ENCODE peak calls at places on chromosomes 13 and 19, in eight cellular contexts. One of them, this sample, is unnamed.

GRCh38 chr19:5339950-5340636 is 519 bp downstream of the PTPRS start:
- DNase-seq in IMR-90: no peak
- DNase-seq in PC-3: peak; percentile 30
- DNase-seq in A549: peak; percentile 46
- DNase-seq in fibroblast of lung: no peak
- DNase-seq in H9: no peak
- DNase-seq in mammary epithelial cell: no peak
- DNase-seq in mesenchymal stem cell: no peak
- DNase-seq in this sample: peak; percentile 64

GRCh38 chr19:45769821-45770191 is 754 bp upstream of the SIX5 start:
- DNase-seq in IMR-90: peak; percentile 38
- DNase-seq in PC-3: no peak
- DNase-seq in A549: peak; percentile 41
- DNase-seq in fibroblast of lung: no peak
- DNase-seq in H9: no peak
- DNase-seq in mammary epithelial cell: peak; percentile 47
- DNase-seq in mesenchymal stem cell: peak; percentile 68
- DNase-seq in this sample: peak; percentile 70

GRCh38 chr13:72638059-72638815 is 89.2 kb downstream of the MZT1 start:
- DNase-seq in IMR-90: no peak
- DNase-seq in PC-3: peak; percentile 29
- DNase-seq in A549: no peak
- DNase-seq in fibroblast of lung: peak; percentile 53
- DNase-seq in H9: peak; percentile 48
- DNase-seq in mammary epithelial cell: peak; percentile 92
- DNase-seq in mesenchymal stem cell: no peak
- DNase-seq in this sample: no peak

GRCh38 chr13:104586010-104586746 is 1520.0 kb upstream of the SLC10A2 start:
- DNase-seq in IMR-90: peak; percentile 87
- DNase-seq in PC-3: peak; percentile 73
- DNase-seq in A549: no peak
- DNase-seq in fibroblast of lung: peak; percentile 85
- DNase-seq in H9: no peak
- DNase-seq in mammary epithelial cell: no peak
- DNase-seq in mesenchymal stem cell: peak; percentile 56
- DNase-seq in this sample: no peak

GRCh38 chr13:24040835-24041234 is 119.7 kb upstream of the SPATA13 start:
- DNase-seq in IMR-90: no peak
- DNase-seq in PC-3: no peak
- DNase-seq in A549: no peak
- DNase-seq in fibroblast of lung: no peak
- DNase-seq in H9: no peak
- DNase-seq in mammary epithelial cell: no peak
- DNase-seq in mesenchymal stem cell: no peak
- DNase-seq in this sample: no peak

GRCh38 chr19:18913466-18913865 is 5.7 kb downstream of the COPE start:
- DNase-seq in IMR-90: no peak
- DNase-seq in PC-3: no peak
- DNase-seq in A549: no peak
- DNase-seq in fibroblast of lung: no peak
- DNase-seq in H9: no peak
- DNase-seq in mammary epithelial cell: no peak
- DNase-seq in mesenchymal stem cell: no peak
- DNase-seq in this sample: no peak

GRCh38 chr19:14507704-14508246 is 10.4 kb downstream of the DNAJB1 start:
- DNase-seq in IMR-90: peak; percentile 67
- DNase-seq in PC-3: peak; percentile 97
- DNase-seq in A549: no peak
- DNase-seq in fibroblast of lung: peak; percentile 74
- DNase-seq in H9: no peak
- DNase-seq in mammary epithelial cell: peak; percentile 65
- DNase-seq in mesenchymal stem cell: peak; percentile 88
- DNase-seq in this sample: no peak

GRCh38 chr19:19552811-19553210 is 14.7 kb downstream of the CILP2 start:
- DNase-seq in IMR-90: no peak
- DNase-seq in PC-3: peak; percentile 45
- DNase-seq in A549: peak; percentile 58
- DNase-seq in fibroblast of lung: peak; percentile 29
- DNase-seq in H9: peak; percentile 84
- DNase-seq in mammary epithelial cell: no peak
- DNase-seq in mesenchymal stem cell: peak; percentile 39
- DNase-seq in this sample: peak; percentile 63

GRCh38 chr13:93559718-93560117 is 333.1 kb downstream of the GPC6 start:
- DNase-seq in IMR-90: peak; percentile 84
- DNase-seq in PC-3: peak; percentile 94
- DNase-seq in A549: peak; percentile 0
- DNase-seq in fibroblast of lung: peak; percentile 91
- DNase-seq in H9: no peak
- DNase-seq in mammary epithelial cell: peak; percentile 92
- DNase-seq in mesenchymal stem cell: peak; percentile 65
- DNase-seq in this sample: no peak

GRCh38 chr13:83221256-83221655 is 661.0 kb downstream of the SLITRK1 start:
- DNase-seq in IMR-90: no peak
- DNase-seq in PC-3: peak; percentile 41
- DNase-seq in A549: no peak
- DNase-seq in fibroblast of lung: peak; percentile 35
- DNase-seq in H9: no peak
- DNase-seq in mammary epithelial cell: no peak
- DNase-seq in mesenchymal stem cell: no peak
- DNase-seq in this sample: no peak

GRCh38 chr19:13262450-13262849 is 112.2 kb downstream of the IER2 start:
- DNase-seq in IMR-90: peak; percentile 61
- DNase-seq in PC-3: peak; percentile 88
- DNase-seq in A549: peak; percentile 43
- DNase-seq in fibroblast of lung: peak; percentile 36
- DNase-seq in H9: no peak
- DNase-seq in mammary epithelial cell: peak; percentile 48
- DNase-seq in mesenchymal stem cell: peak; percentile 65
- DNase-seq in this sample: peak; percentile 85

GRCh38 chr13:59012731-59013130 is 1151.0 kb downstream of the DIAPH3 start:
- DNase-seq in IMR-90: no peak
- DNase-seq in PC-3: no peak
- DNase-seq in A549: no peak
- DNase-seq in fibroblast of lung: no peak
- DNase-seq in H9: peak; percentile 34
- DNase-seq in mammary epithelial cell: no peak
- DNase-seq in mesenchymal stem cell: no peak
- DNase-seq in this sample: no peak

GRCh38 chr13:63481334-63481733 is 2065.7 kb upstream of the PCDH20 start:
- DNase-seq in IMR-90: peak; percentile 36
- DNase-seq in PC-3: no peak
- DNase-seq in A549: no peak
- DNase-seq in fibroblast of lung: peak; percentile 16
- DNase-seq in H9: no peak
- DNase-seq in mammary epithelial cell: no peak
- DNase-seq in mesenchymal stem cell: peak; percentile 18
- DNase-seq in this sample: no peak

DNA sequence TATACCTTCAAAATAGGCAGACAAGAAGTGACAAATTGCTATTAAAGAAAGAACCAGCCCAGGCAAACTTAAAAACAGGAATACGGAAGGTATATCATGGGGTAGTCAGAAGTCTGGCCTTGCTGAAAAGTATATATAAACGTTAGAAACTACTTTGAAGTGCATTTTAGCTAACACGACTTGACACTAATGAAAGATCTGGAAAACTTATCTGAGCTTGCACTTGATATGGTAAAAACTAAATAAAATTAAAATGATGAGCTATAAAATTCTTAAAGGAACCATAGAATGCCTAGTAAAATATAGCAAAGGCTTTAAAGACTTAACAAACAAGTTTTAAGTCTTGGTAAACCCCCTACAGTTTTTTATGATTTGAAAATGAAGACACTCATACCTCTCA is 795.3 kb upstream of the PCDH20 start:
- DNase-seq in IMR-90: no peak
- DNase-seq in PC-3: no peak
- DNase-seq in A549: no peak
- DNase-seq in fibroblast of lung: no peak
- DNase-seq in H9: no peak
- DNase-seq in mammary epithelial cell: no peak
- DNase-seq in mesenchymal stem cell: no peak
- DNase-seq in this sample: no peak
- H3K4me1 ChIP-seq in IMR-90: no peaks in the 10 kb centered on the region
- H3K4me1 ChIP-seq in PC-3: no peaks in the 10 kb centered on the region
- H3K4me1 ChIP-seq in A549: no peaks in the 10 kb centered on the region
- H3K4me1 ChIP-seq in fibroblast of lung: no peaks in the 10 kb centered on the region
- H3K4me1 ChIP-seq in H9: no peaks in the 10 kb centered on the region
- H3K4me1 ChIP-seq in mammary epithelial cell: no peaks in the 10 kb centered on the region
- H3K4me1 ChIP-seq in mesenchymal stem cell: no peaks in the 10 kb centered on the region
- H3K4me1 ChIP-seq in this sample: peaks cover 37% of the 10 kb centered on the region

GRCh38 chr13:111076156-111077013 is 38.7 kb upstream of the ARHGEF7 start:
- DNase-seq in IMR-90: no peak
- DNase-seq in PC-3: no peak
- DNase-seq in A549: no peak
- DNase-seq in fibroblast of lung: no peak
- DNase-seq in H9: no peak
- DNase-seq in mammary epithelial cell: no peak
- DNase-seq in mesenchymal stem cell: no peak
- DNase-seq in this sample: peak; percentile 44
- H3K4me2 ChIP-seq in IMR-90: no peak overlapping the region
- H3K4me2 ChIP-seq in PC-3: no peak overlapping the region
- H3K4me2 ChIP-seq in A549: no peak overlapping the region
- H3K4me2 ChIP-seq in fibroblast of lung: no peak overlapping the region
- H3K4me2 ChIP-seq in H9: no peak overlapping the region
- H3K4me2 ChIP-seq in mammary epithelial cell: no peak overlapping the region
- H3K4me2 ChIP-seq in mesenchymal stem cell: no peak overlapping the region
- H3K4me2 ChIP-seq in this sample: no peak overlapping the region

GRCh38 chr13:98972627-98973026 is 5.2 kb downstream of the DOCK9 start:
- DNase-seq in IMR-90: peak; percentile 49
- DNase-seq in PC-3: peak; percentile 78
- DNase-seq in A549: no peak
- DNase-seq in fibroblast of lung: peak; percentile 90
- DNase-seq in H9: no peak
- DNase-seq in mammary epithelial cell: peak; percentile 66
- DNase-seq in mesenchymal stem cell: peak; percentile 83
- DNase-seq in this sample: no peak
- H3K4me1 ChIP-seq in IMR-90: peaks cover 6% of the 10 kb centered on the region
- H3K4me1 ChIP-seq in PC-3: peaks cover 28% of the 10 kb centered on the region
- H3K4me1 ChIP-seq in A549: peaks cover 7% of the 10 kb centered on the region
- H3K4me1 ChIP-seq in fibroblast of lung: no peaks in the 10 kb centered on the region
- H3K4me1 ChIP-seq in H9: peaks cover 7% of the 10 kb centered on the region
- H3K4me1 ChIP-seq in mammary epithelial cell: peaks cover 31% of the 10 kb centered on the region
- H3K4me1 ChIP-seq in mesenchymal stem cell: peaks cover 17% of the 10 kb centered on the region
- H3K4me1 ChIP-seq in this sample: peaks cover 7% of the 10 kb centered on the region

DNA sequence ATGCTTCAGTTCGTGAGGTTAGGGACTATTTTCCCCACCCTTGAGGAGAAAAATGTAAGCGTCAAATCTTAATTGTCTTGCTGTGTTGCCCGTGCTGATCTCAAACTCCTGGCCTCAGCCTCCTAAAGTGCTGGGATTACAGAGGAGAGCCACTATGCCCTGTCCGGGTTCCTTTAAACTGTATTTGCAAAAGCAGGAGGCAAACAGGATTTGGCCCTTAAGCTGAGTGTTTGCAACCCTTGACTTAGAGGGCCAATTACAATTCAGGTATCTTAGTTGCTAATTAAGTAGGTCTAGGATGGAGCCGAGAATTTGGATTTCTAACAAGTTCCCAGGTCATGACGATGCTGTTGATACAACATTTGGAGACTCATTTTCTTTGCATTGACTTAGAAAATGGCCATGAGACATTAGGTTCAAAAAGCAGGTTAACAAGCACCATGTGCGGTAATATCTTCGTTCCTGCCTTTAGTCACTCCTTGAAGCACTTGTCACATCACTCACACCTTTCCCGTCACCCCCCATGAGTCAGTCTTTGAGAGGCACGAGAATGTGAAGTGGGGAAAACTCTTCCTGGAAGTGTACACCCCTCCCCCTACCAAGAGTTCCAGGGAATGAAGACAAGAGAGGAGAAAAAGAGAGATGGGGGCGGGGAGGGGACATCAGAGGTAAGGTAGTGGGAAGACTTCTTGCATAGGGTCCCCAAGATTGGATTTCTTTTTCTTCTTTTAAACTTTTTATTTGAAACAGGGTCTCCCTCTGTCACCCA is 2.6 kb downstream of the NAPSA start:
- DNase-seq in IMR-90: no peak
- DNase-seq in PC-3: no peak
- DNase-seq in A549: no peak
- DNase-seq in fibroblast of lung: no peak
- DNase-seq in H9: no peak
- DNase-seq in mammary epithelial cell: no peak
- DNase-seq in mesenchymal stem cell: no peak
- DNase-seq in this sample: no peak
- H3K4me2 ChIP-seq in IMR-90: no peak overlapping the region
- H3K4me2 ChIP-seq in PC-3: no peak overlapping the region
- H3K4me2 ChIP-seq in A549: no peak overlapping the region
- H3K4me2 ChIP-seq in fibroblast of lung: no peak overlapping the region
- H3K4me2 ChIP-seq in H9: no peak overlapping the region
- H3K4me2 ChIP-seq in mammary epithelial cell: no peak overlapping the region
- H3K4me2 ChIP-seq in mesenchymal stem cell: no peak overlapping the region
- H3K4me2 ChIP-seq in this sample: no peak overlapping the region

This sample was measured in Karpas-422.